ENCODE peak calls at places on chromosomes 2 and 18, in ten cellular contexts. F is right lobe of liver, A is A549, J is ovary, L is suprapubic skin, C is transverse colon, S is H1, N is NB4, H is lower leg skin, W is prostate gland. T is an unnamed sample.

GRCh38 chr18:55478301-55478660 is 109.7 kb downstream of the TCF4 start:
- DNase-seq in A (no peak), H (no peak), S (no peak), F (no peak), L (no peak), C (no peak), W (no peak), N (no peak), J (no peak), T (no peak)

GRCh38 chr2:216315817-216316603 is 56.3 kb downstream of the MARCHF4 start:
- DNase-seq in J (no peak), H (no peak), L (no peak), S (no peak), A (peak), W (no peak), F (peak), C (no peak), N (no peak), T (no peak)

GRCh38 chr2:84293791-84294380 is 165.2 kb downstream of the SUCLG1 start:
- DNase-seq in F (peak), H (no peak), W (no peak), N (no peak), C (no peak), A (no peak), L (no peak), S (no peak), J (no peak), T (no peak)

GRCh38 chr2:98458207-98458606 is 13.5 kb downstream of the INPP4A start:
- DNase-seq in H (peak), C (no peak), L (no peak), J (no peak), W (no peak), N (peak), F (no peak), A (no peak), S (no peak), T (peak)

GRCh38 chr2:24761866-24762265 is 31.3 kb downstream of the PTRHD1 start:
- DNase-seq in J (no peak), H (no peak), W (no peak), C (no peak), N (no peak), L (no peak), F (no peak), A (no peak), S (no peak), T (no peak)

GRCh38 chr18:72811047-72811446 is 56.7 kb downstream of the NETO1 start:
- DNase-seq in F (no peak), J (no peak), W (no peak), S (no peak), C (no peak), H (no peak), A (no peak), L (no peak), N (no peak), T (no peak)

GRCh38 chr18:71304856-71305255 is 1016.0 kb downstream of the SOCS6 start:
- DNase-seq in W (no peak), S (no peak), F (no peak), J (no peak), A (no peak), H (no peak), N (no peak), C (no peak), L (no peak), T (no peak)

GRCh38 chr18:62982600-62983251 is 267.4 kb downstream of the PHLPP1 start:
- DNase-seq in C (peak), H (peak), F (no peak), S (peak), W (peak), N (peak), L (no peak), A (peak), J (peak), T (no peak)

GRCh38 chr2:217919204-217919603 is 83.6 kb downstream of the TNS1 start:
- DNase-seq in N (no peak), W (no peak), C (no peak), A (no peak), L (no peak), S (no peak), H (no peak), J (no peak), F (peak), T (no peak)

GRCh38 chr2:184562532-184562931 is 35.8 kb upstream of the ZNF804A start:
- DNase-seq in A (no peak), J (no peak), C (no peak), L (no peak), F (no peak), W (no peak), S (no peak), N (peak), H (no peak), T (no peak)

GRCh38 chr2:71936076-71937030 is 211.3 kb downstream of the CYP26B1 start:
- DNase-seq in C (no peak), H (no peak), W (no peak), L (no peak), J (no peak), N (no peak), A (no peak), F (no peak), S (peak), T (no peak)

GRCh38 chr18:58051765-58052460 is 7.9 kb downstream of the NEDD4L start:
- DNase-seq in L (no peak), S (no peak), N (peak), C (no peak), A (peak), H (no peak), J (no peak), F (no peak), W (no peak), T (no peak)
- TF ChIP-seq CTCF in L (peak), S (no peak), N (peak), C (peak), A (peak), H (no peak), J (no peak), F (peak), W (no peak), T (no peak)

GRCh38 chr18:12076424-12077140 is 17.1 kb upstream of the ANKRD62 start:
- DNase-seq in L (no peak), H (no peak), W (no peak), F (no peak), J (no peak), C (no peak), A (peak), N (peak), S (no peak), T (no peak)
- TF ChIP-seq POLR2A in L (no peak), H (no peak), W (no peak), F (no peak), J (no peak), C (no peak), A (peak), N (no peak), S (no peak), T (no peak)

GRCh38 chr2:136032192-136032591 is 46.8 kb upstream of the DARS1 start:
- DNase-seq in L (no peak), C (no peak), N (no peak), A (no peak), J (no peak), W (no peak), F (no peak), H (no peak), S (no peak), T (no peak)
- TF ChIP-seq CTCF in L (no peak), C (no peak), N (no peak), A (no peak), J (no peak), W (no peak), F (no peak), H (no peak), S (no peak), T (no peak)

DNA sequence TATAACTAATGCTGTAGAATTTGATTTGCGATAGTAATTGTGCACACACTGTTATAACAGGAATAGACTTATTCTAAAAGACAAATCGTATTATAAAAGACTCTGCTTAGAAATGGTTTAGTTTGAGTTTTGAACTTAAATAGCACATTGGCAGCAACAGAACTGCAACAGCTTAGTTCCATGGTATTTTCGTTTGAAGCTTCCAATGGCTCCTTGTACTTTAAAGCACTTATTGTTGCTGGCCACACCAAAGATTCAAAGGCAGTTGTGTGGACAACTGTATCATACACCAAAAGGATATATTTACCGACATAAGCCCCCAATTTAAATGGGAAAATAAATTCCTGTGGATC is 634 bp downstream of the WIPF1 start:
- DNase-seq in C (no peak), A (no peak), W (no peak), N (peak), H (no peak), J (no peak), S (no peak), L (no peak), F (no peak), T (no peak)
- TF ChIP-seq POLR2A in C (no peak), A (no peak), W (no peak), N (no peak), H (no peak), J (no peak), S (no peak), L (no peak), F (no peak), T (no peak)